ENCODE peak calls at places on chromosomes 4 and X, in seven cellular contexts. F, A, Q, N, I, X and U are unnamed samples.

GRCh38 chr4:154503598-154503997 is 12.0 kb upstream of the DCHS2 start:
- DNase-seq in F (peak), A (no peak), Q (no peak), N (peak), I (no peak), X (no peak), U (no peak)

GRCh38 chrX:69221239-69222102 is 56.2 kb upstream of the PJA1 start:
- DNase-seq in F (no peak), A (no peak), Q (no peak), N (no peak), I (no peak), X (no peak), U (no peak)

GRCh38 chrX:80229626-80230025 is 190.6 kb upstream of the TENT5D start:
- DNase-seq in F (no peak), A (no peak), Q (no peak), N (no peak), I (no peak), X (no peak), U (no peak)

GRCh38 chr4:76758996-76759395 is 138.9 kb downstream of the SOWAHB start:
- DNase-seq in F (no peak), A (no peak), Q (no peak), N (no peak), I (no peak), X (no peak), U (no peak)

GRCh38 chr4:40887690-40888089 is 137.9 kb downstream of the NSUN7 start:
- DNase-seq in F (peak), A (no peak), Q (no peak), N (peak), I (no peak), X (peak), U (peak)

GRCh38 chrX:119398974-119399771 is at the start of gene SLC25A43:
- DNase-seq in F (peak), A (peak), Q (peak), N (peak), I (peak), X (peak), U (peak)

GRCh38 chrX:39603291-39603690 is 494.5 kb downstream of the BCOR start:
- DNase-seq in F (no peak), A (no peak), Q (no peak), N (no peak), I (no peak), X (no peak), U (no peak)

GRCh38 chr4:7034262-7035081 is 8.7 kb upstream of the TADA2B start:
- DNase-seq in F (peak), A (no peak), Q (no peak), N (peak), I (no peak), X (no peak), U (no peak)

GRCh38 chr4:874971-875817 is 49.3 kb upstream of the CPLX1 start:
- DNase-seq in F (no peak), A (no peak), Q (no peak), N (no peak), I (no peak), X (no peak), U (no peak)

GRCh38 chr4:55756208-55756607 is 63.4 kb upstream of the EXOC1L start:
- DNase-seq in F (no peak), A (no peak), Q (no peak), N (no peak), I (no peak), X (no peak), U (no peak)

GRCh38 chrX:133544778-133545177 is 129.5 kb upstream of the GPC4 start:
- DNase-seq in F (no peak), A (no peak), Q (no peak), N (no peak), I (no peak), X (no peak), U (no peak)

GRCh38 chrX:39946822-39947221 is 150.9 kb downstream of the BCOR start:
- DNase-seq in F (peak), A (no peak), Q (no peak), N (peak), I (no peak), X (no peak), U (no peak)